ENCODE peak calls at places on chromosomes 4 and X, in ten cellular contexts. I is HepG2, U is A549, F is endothelial cell of umbilical vein, S is HFF-Myc, B is choroid plexus epithelial cell, C is heart left ventricle, Y is hepatocyte, H is uterus, J is astrocyte of the spinal cord. Q is an unnamed sample.

GRCh38 chr4:38210396-38211114 is 250.4 kb downstream of the PTTG2 start:
- DNase-seq in F (peak; percentile 56), S (no peak), I (no peak), Y (no peak), H (no peak), J (peak; percentile 83), B (peak; percentile 27), U (no peak), C (no peak), Q (no peak)

GRCh38 chrX:40130207-40130606 is 32.4 kb upstream of the BCOR start:
- DNase-seq in B (peak; percentile 70), J (peak; percentile 52), C (no peak), S (no peak), U (peak; percentile 50), F (no peak), H (peak; percentile 23), Y (no peak), I (no peak), Q (no peak)

GRCh38 chr4:704198-704891 is 1.3 kb upstream of the PCGF3 start:
- DNase-seq in F (no peak), J (no peak), S (no peak), U (no peak), Y (no peak), C (no peak), I (no peak), H (no peak), B (no peak), Q (no peak)

GRCh38 chr4:9833421-9833820 is 52.0 kb downstream of the DRD5 start:
- DNase-seq in C (no peak), B (no peak), H (no peak), U (no peak), J (no peak), I (no peak), S (no peak), F (no peak), Y (no peak), Q (no peak)

GRCh38 chr4:153114771-153115321 is 89.4 kb upstream of the TRIM2 start:
- DNase-seq in J (peak; percentile 89), I (no peak), H (no peak), S (no peak), B (peak; percentile 79), C (no peak), U (no peak), F (no peak), Y (peak; percentile 29), Q (peak; percentile 46)

GRCh38 chrX:40102393-40103381 is 4.9 kb upstream of the BCOR start:
- DNase-seq in Y (peak; percentile 46), B (no peak), F (no peak), S (no peak), H (no peak), U (no peak), C (no peak), I (no peak), J (no peak), Q (no peak)

GRCh38 chr4:185810746-185811508 is 1.1 kb downstream of the SORBS2 start:
- DNase-seq in C (no peak), J (no peak), I (peak; percentile 97), B (no peak), U (no peak), H (no peak), F (no peak), Y (no peak), S (no peak), Q (no peak)

GRCh38 chrX:41895826-41896225 is 27.5 kb downstream of the CASK start:
- DNase-seq in S (no peak), I (no peak), Y (no peak), J (no peak), H (no peak), F (no peak), B (no peak), C (no peak), U (no peak), Q (no peak)

GRCh38 chrX:124393238-124393637 is 46.9 kb downstream of the SH2D1A start:
- DNase-seq in S (no peak), H (no peak), I (no peak), B (no peak), Y (no peak), U (no peak), C (no peak), J (no peak), F (no peak), Q (no peak)

GRCh38 chr4:120399846-120400245 is 333.2 kb upstream of the MAD2L1 start:
- DNase-seq in C (no peak), J (no peak), H (no peak), S (no peak), Y (no peak), F (no peak), I (no peak), U (no peak), B (no peak), Q (no peak)

GRCh38 chrX:118528089-118528753 is 32.6 kb downstream of the DOCK11 start:
- DNase-seq in Y (no peak), C (no peak), F (no peak), S (no peak), I (no peak), J (no peak), B (no peak), U (no peak), H (no peak), Q (no peak)

GRCh38 chr4:37644962-37645361 is 41.2 kb downstream of the RELL1 start:
- DNase-seq in B (peak; percentile 55), F (no peak), S (no peak), Y (no peak), I (no peak), U (no peak), J (peak; percentile 90), C (no peak), H (no peak), Q (no peak)

GRCh38 chr4:21948347-21949072 is at the start of gene KCNIP4:
- DNase-seq in C (peak; percentile 5), U (no peak), J (peak; percentile 27), B (peak; percentile 23), S (no peak), Y (peak; percentile 63), H (peak; percentile 21), I (no peak), F (no peak), Q (no peak)

GRCh38 chr4:20354120-20354519 is 102.4 kb downstream of the SLIT2 start:
- DNase-seq in H (no peak), I (no peak), S (no peak), Y (no peak), F (no peak), U (no peak), J (peak; percentile 50), C (no peak), B (no peak), Q (no peak)

GRCh38 chrX:30741545-30741944 is 88.3 kb downstream of the GK start:
- DNase-seq in U (no peak), B (no peak), S (no peak), H (no peak), J (no peak), Y (no peak), I (no peak), C (no peak), F (no peak), Q (no peak)

GRCh38 chr4:125985856-125986255 is 671.1 kb downstream of the FAT4 start:
- DNase-seq in Y (no peak), H (no peak), B (peak; percentile 4), C (no peak), F (no peak), U (no peak), I (no peak), J (no peak), S (no peak), Q (no peak)

GRCh38 chrX:17412692-17413091 is 37.7 kb downstream of the NHS start:
- DNase-seq in Y (no peak), I (no peak), F (no peak), H (no peak), U (peak; percentile 21), S (peak; percentile 52), B (peak; percentile 34), J (peak; percentile 76), C (no peak), Q (peak; percentile 54)
- H3K4me3 ChIP-seq in Y (no peak overlapping the region), I (no peak overlapping the region), F (no peak overlapping the region), H (no peak overlapping the region), U (peak overlapping the region; percentile 20), S (no peak overlapping the region), B (no peak overlapping the region), J (no peak overlapping the region), C (no peak overlapping the region), Q (no peak overlapping the region)

DNA sequence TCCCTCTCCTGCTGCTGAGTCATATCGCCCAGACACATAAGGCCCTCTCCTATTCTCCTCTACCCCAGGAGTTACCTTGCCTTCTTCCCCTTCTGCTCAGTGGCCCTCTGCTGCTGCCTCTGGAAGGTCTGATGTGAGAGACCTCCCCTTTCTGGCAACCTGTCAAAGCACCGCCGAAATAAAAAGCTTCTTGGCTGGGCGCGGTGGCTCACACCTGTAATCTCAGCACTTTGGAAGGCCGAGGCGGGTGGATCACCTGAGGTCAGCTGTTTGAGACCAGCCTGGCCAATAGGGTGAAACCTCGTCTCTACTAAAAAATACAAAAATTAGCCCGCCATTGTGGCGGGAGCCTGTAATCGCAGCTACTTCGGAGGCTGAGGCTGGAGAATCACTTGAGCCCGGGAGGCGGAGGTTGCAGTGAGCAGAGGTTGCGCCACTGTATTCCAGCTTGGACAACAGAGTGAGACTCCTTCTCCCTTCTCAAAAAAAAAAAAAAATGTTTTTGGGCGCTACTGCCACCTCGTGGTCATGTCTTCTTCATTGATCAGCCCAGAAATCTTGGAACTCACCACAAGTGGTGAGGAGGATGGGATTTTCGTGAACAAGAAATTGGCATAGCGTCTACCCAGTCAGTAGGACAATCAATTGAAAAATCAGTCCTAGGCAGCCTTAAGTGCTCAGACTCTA is 8.6 kb upstream of the ZXDA start:
- DNase-seq in B (peak; percentile 46), F (peak; percentile 30), J (peak; percentile 16), H (peak; percentile 21), S (no peak), Y (no peak), I (peak; percentile 5), U (no peak), C (peak; percentile 10), Q (no peak)
- TF ChIP-seq CTCF in B (peak; percentile 57), F (peak; percentile 36), J (peak; percentile 47), H (peak; percentile 23), S (peak; percentile 35), Y (peak; percentile 18), I (peak; percentile 49), U (peak; percentile 50), C (peak; percentile 39), Q (peak; percentile 60)

DNA sequence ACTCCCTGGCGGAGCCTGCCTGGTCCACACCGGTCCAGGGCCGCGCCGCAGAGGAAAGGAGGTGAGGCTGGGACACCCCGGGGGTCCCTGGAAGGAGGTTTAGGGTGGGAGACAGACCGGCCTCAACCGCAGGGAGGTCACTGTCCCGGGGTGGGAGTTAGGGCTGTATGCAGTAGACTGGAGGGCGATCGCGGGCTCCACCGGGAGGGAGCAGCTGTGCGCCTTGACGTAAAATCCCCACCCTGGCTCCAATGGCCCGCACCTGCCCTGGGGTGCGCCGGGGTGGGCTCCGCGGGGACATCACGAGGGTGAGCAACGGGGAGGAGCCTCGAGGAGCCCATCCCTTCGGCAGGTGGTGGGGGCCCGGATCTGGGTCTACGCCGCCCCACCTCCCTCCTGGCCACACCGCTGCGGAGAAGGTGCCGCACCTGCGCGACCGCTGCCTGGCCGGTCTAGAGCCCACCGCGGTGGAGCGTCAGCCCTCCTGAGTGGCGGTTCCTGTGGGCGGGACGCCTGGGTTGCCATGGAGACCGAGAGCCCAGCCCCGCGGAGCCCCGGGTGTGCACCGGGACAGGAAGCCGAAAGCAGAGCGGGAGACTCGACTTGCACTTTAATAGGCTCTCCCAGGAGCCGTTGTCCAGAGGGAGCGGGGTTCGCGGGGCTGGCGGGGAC is 105.1 kb downstream of the ADRA2C start:
- DNase-seq in J (no peak), Y (peak; percentile 61), I (no peak), B (no peak), S (no peak), F (no peak), H (no peak), C (no peak), U (no peak), Q (no peak)
- H3K4me3 ChIP-seq in J (no peak overlapping the region), Y (no peak overlapping the region), I (no peak overlapping the region), B (no peak overlapping the region), S (no peak overlapping the region), F (no peak overlapping the region), H (no peak overlapping the region), C (no peak overlapping the region), U (no peak overlapping the region), Q (no peak overlapping the region)

GRCh38 chr4:2598661-2599654 is 62.5 kb downstream of the FAM193A start:
- DNase-seq in U (no peak), S (no peak), Y (no peak), B (peak; percentile 67), H (peak; percentile 15), J (peak; percentile 22), I (no peak), C (no peak), F (peak; percentile 34), Q (no peak)
- TF ChIP-seq CTCF in U (no peak), S (no peak), Y (no peak), B (peak; percentile 52), H (no peak), J (peak; percentile 17), I (peak; percentile 24), C (no peak), F (peak; percentile 15), Q (no peak)